ENCODE peak calls at places on chromosomes 16 and 17, in five cellular contexts. P is A549; S is H1; Z is activated T-helper 1 cell treated with anti-CD3 and anti-CD28 coated beads, Interleukin-12 subunit alpha, Interleukin-12 subunit beta, Interleukin-2, Interleukin-4 antibody, amounts not matched to agents 30 ng/mL and 10 ng/mL and 1 ng/mL, durations not matched to agents 14 hours and 24 hours and 36 hours; W is activated CD4-positive, alpha-beta T cell treated with anti-CD3 and anti-CD28 coated beads for 36 hours. I is an unnamed sample.

GRCh38 chr16:819336-819735 is 18.8 kb upstream of the GNG13 start:
- DNase-seq in S (no peak), P (no peak), Z (no peak), W (peak; percentile 59), I (no peak)

GRCh38 chr17:55540414-55541091 is 29.3 kb upstream of the SMIM36 start:
- DNase-seq in P (peak; percentile 90), S (no peak), Z (no peak), W (no peak), I (no peak)

GRCh38 chr16:13110124-13110796 is 208.9 kb downstream of the SHISA9 start:
- DNase-seq in S (peak; percentile 43), P (peak; percentile 54), W (no peak), Z (no peak), I (no peak)

GRCh38 chr17:13725286-13725990 is 123.7 kb upstream of the HS3ST3A1 start:
- DNase-seq in W (no peak), Z (no peak), P (peak; percentile 47), S (no peak), I (no peak)

GRCh38 chr16:14628806-14629611 is 1.1 kb downstream of the PARN start:
- DNase-seq in W (no peak), S (no peak), Z (no peak), P (no peak), I (no peak)

GRCh38 chr17:80080081-80080480 is 21.3 kb upstream of the GAA start:
- DNase-seq in Z (no peak), P (no peak), S (no peak), W (no peak), I (no peak)

GRCh38 chr17:2649191-2649590 is 55.7 kb downstream of the PAFAH1B1 start:
- DNase-seq in P (no peak), W (no peak), Z (no peak), S (no peak), I (no peak)

GRCh38 chr17:61389670-61390478 is 9.8 kb upstream of the TBX2 start:
- DNase-seq in W (peak; percentile 74), S (no peak), P (peak; percentile 58), Z (no peak), I (no peak)

GRCh38 chr17:9334536-9335446 is 240.8 kb downstream of the STX8 start:
- DNase-seq in S (no peak), Z (no peak), W (peak; percentile 21), P (peak; percentile 10), I (no peak)

GRCh38 chr16:83137326-83137770 is 510.6 kb downstream of the CDH13 start:
- DNase-seq in W (peak; percentile 27), P (peak; percentile 5), S (no peak), Z (peak; percentile 13), I (no peak)

GRCh38 chr17:82491196-82491530 is 28.4 kb upstream of the FOXK2 start:
- DNase-seq in Z (no peak), P (no peak), W (no peak), S (no peak), I (no peak)

GRCh38 chr17:10875984-10876555 is 38.2 kb upstream of the PIRT start:
- DNase-seq in W (peak; percentile 59), P (peak; percentile 57), S (no peak), Z (no peak), I (peak; percentile 7)

GRCh38 chr17:50183439-50184001 is 17.7 kb downstream of the SGCA start:
- DNase-seq in P (no peak), Z (no peak), S (no peak), W (no peak), I (no peak)

GRCh38 chr17:20059728-20060188 is 50.6 kb downstream of the SPECC1 start:
- DNase-seq in W (no peak), P (peak; percentile 93), S (no peak), Z (no peak), I (no peak)

GRCh38 chr16:84136331-84137125 is 8.4 kb downstream of the HSDL1 start:
- DNase-seq in S (no peak), Z (no peak), W (no peak), P (no peak), I (no peak)

GRCh38 chr16:87806246-87806607 is 40.4 kb upstream of the KLHDC4 start:
- DNase-seq in W (peak; percentile 68), Z (peak; percentile 11), S (no peak), P (no peak), I (no peak)

GRCh38 chr17:8266648-8267479 is 17.8 kb downstream of the PFAS start:
- DNase-seq in P (no peak), W (no peak), S (no peak), Z (no peak), I (no peak)

GRCh38 chr17:32515677-32516383 is 29.0 kb downstream of the CDK5R1 start:
- DNase-seq in Z (no peak), W (no peak), S (no peak), P (no peak), I (no peak)

GRCh38 chr17:61065263-61065773 is 334.3 kb upstream of the TBX2 start:
- DNase-seq in P (peak; percentile 23), S (no peak), Z (no peak), W (no peak), I (no peak)

GRCh38 chr17:65901394-65901793 is 290.5 kb downstream of the CEP112 start:
- DNase-seq in W (no peak), P (no peak), Z (no peak), S (no peak), I (no peak)

GRCh38 chr17:8105957-8106398 is 12.3 kb downstream of the ALOXE3 start:
- DNase-seq in W (no peak), Z (no peak), P (no peak), S (no peak), I (no peak)

GRCh38 chr17:37094391-37094790 is 145.6 kb downstream of the AATF start:
- DNase-seq in S (no peak), W (no peak), P (no peak), Z (no peak), I (no peak)

GRCh38 chr16:11610121-11610505 is 23.4 kb upstream of the LITAF start:
- DNase-seq in W (no peak), Z (no peak), S (no peak), P (no peak), I (no peak)

GRCh38 chr17:7261377-7262191 is 694 bp downstream of the CLDN7 start:
- DNase-seq in P (no peak), S (no peak), Z (no peak), W (peak; percentile 42), I (no peak)

GRCh38 chr16:75079346-75079926 is 37.1 kb downstream of the LDHD start:
- DNase-seq in W (no peak), S (no peak), Z (no peak), P (no peak), I (no peak)

GRCh38 chr17:17391575-17392370 is 85.0 kb upstream of the MED9 start:
- DNase-seq in W (peak; percentile 80), S (no peak), Z (peak; percentile 41), P (peak; percentile 51), I (no peak)

GRCh38 chr17:17900615-17901520 is 64.1 kb upstream of the SREBF1 start:
- DNase-seq in S (no peak), Z (no peak), P (peak; percentile 85), W (no peak), I (no peak)

GRCh38 chr16:57356547-57356946 is 2.0 kb upstream of the CCL22 start:
- DNase-seq in Z (no peak), P (no peak), W (no peak), S (no peak), I (no peak)

GRCh38 chr16:53509906-53510703 is 7.1 kb upstream of the AKTIP start:
- DNase-seq in W (peak; percentile 58), P (peak; percentile 64), S (no peak), Z (peak; percentile 22), I (peak; percentile 16)

GRCh38 chr16:11629071-11630030 is 38.9 kb upstream of the SNN start:
- DNase-seq in S (no peak), Z (no peak), W (no peak), P (no peak), I (peak; percentile 25)

GRCh38 chr17:64171041-64171440 is 41.1 kb upstream of the ERN1 start:
- DNase-seq in S (no peak), Z (no peak), P (peak; percentile 16), W (no peak), I (no peak)

GRCh38 chr16:8183186-8184099 is 406.9 kb downstream of the TMEM114 start:
- DNase-seq in W (no peak), Z (no peak), P (no peak), S (no peak), I (no peak)

GRCh38 chr16:50917941-50918340 is 176.1 kb downstream of the CYLD start:
- DNase-seq in P (no peak), Z (no peak), S (no peak), W (no peak), I (no peak)

GRCh38 chr17:43418441-43419374 is 19.9 kb downstream of the ARL4D start:
- DNase-seq in Z (no peak), S (no peak), W (peak; percentile 46), P (peak; percentile 88), I (peak; percentile 86)

GRCh38 chr17:7041607-7042506 is 2.0 kb downstream of the SLC16A11 start:
- DNase-seq in P (no peak), W (no peak), S (no peak), Z (no peak), I (no peak)

GRCh38 chr17:74814453-74814852 is 38.3 kb upstream of the NAT9 start:
- DNase-seq in Z (no peak), W (peak; percentile 25), P (no peak), S (no peak), I (no peak)